ENCODE peak calls at places on chromosomes 2 and 18, in five cellular contexts. K is kidney epithelial cell, I is T-helper 2 cell, W is GM13976, O is HT1080. R is an unnamed sample.

GRCh38 chr2:224222976-224223375 is 178.9 kb downstream of the FAM124B start:
- DNase-seq in K (no peak), W (no peak), I (no peak), O (no peak), R (no peak)

GRCh38 chr2:8438476-8438875 is 243.4 kb upstream of the ID2 start:
- DNase-seq in O (no peak), W (no peak), I (no peak), K (no peak), R (no peak)

GRCh38 chr2:37877457-37878315 is 47.4 kb upstream of the RMDN2 start:
- DNase-seq in K (no peak), O (peak), I (no peak), W (peak), R (peak)

GRCh38 chr2:3666613-3666975 is 8.6 kb downstream of the ALLC start:
- DNase-seq in O (no peak), W (no peak), K (no peak), I (no peak), R (no peak)

GRCh38 chr2:157875720-157876065 is 437 bp downstream of the ACVR1 start:
- DNase-seq in W (peak), O (no peak), I (peak), K (no peak), R (peak)

GRCh38 chr2:225334524-225334923 is 65.0 kb upstream of the NYAP2 start:
- DNase-seq in W (no peak), K (no peak), I (no peak), O (no peak), R (no peak)

GRCh38 chr2:169091761-169092523 is 22.6 kb downstream of the DHRS9 start:
- DNase-seq in O (peak), I (no peak), W (no peak), K (peak), R (peak)

GRCh38 chr2:166173263-166173662 is 45.4 kb upstream of the SCN1A start:
- DNase-seq in I (no peak), O (no peak), W (no peak), K (no peak), R (no peak)

GRCh38 chr2:228474466-228474865 is 293.0 kb upstream of the SPHKAP start:
- DNase-seq in O (no peak), W (no peak), I (no peak), K (peak), R (no peak)

GRCh38 chr2:70995227-70995729 is 605 bp upstream of the TEX261 start:
- DNase-seq in K (no peak), O (no peak), I (no peak), W (peak), R (peak)

GRCh38 chr2:237859533-237860272 is at the start of gene RAMP1:
- DNase-seq in K (no peak), I (no peak), W (peak), O (no peak), R (no peak)

GRCh38 chr2:235716875-235717496 is 223.1 kb downstream of the AGAP1 start:
- DNase-seq in K (no peak), I (no peak), O (no peak), W (no peak), R (no peak)

GRCh38 chr2:15485949-15486348 is 75.2 kb downstream of the NBAS start:
- DNase-seq in W (no peak), I (no peak), K (no peak), O (no peak), R (no peak)

GRCh38 chr18:50659091-50660003 is 99.5 kb downstream of the MAPK4 start:
- DNase-seq in I (no peak), W (no peak), O (peak), K (peak), R (no peak)

GRCh38 chr2:128755693-128756371 is 437.2 kb upstream of the HS6ST1 start:
- DNase-seq in I (no peak), K (no peak), W (no peak), O (no peak), R (no peak)

GRCh38 chr2:209577376-209578357 is 153.8 kb downstream of the MAP2 start:
- DNase-seq in W (no peak), O (no peak), K (no peak), I (no peak), R (peak)

GRCh38 chr2:221818569-221818968 is 246.5 kb upstream of the EPHA4 start:
- DNase-seq in K (no peak), I (no peak), O (no peak), W (no peak), R (peak)

GRCh38 chr2:48346124-48346536 is 183.8 kb upstream of the STON1 start:
- DNase-seq in K (no peak), W (no peak), I (no peak), O (peak), R (no peak)

GRCh38 chr2:169895294-169895985 is 68.2 kb downstream of the UBR3 start:
- DNase-seq in W (no peak), K (no peak), I (no peak), O (peak), R (no peak)

GRCh38 chr18:58520964-58521363 is 107.9 kb downstream of the ALPK2 start:
- DNase-seq in K (no peak), I (no peak), O (peak), W (no peak), R (no peak)

GRCh38 chr2:231011526-231011925 is 15.6 kb downstream of the SPATA3 start:
- DNase-seq in I (no peak), O (no peak), W (no peak), K (no peak), R (no peak)

GRCh38 chr18:35750929-35751328 is 169.4 kb downstream of the GALNT1 start:
- DNase-seq in W (no peak), K (no peak), I (no peak), O (no peak), R (no peak)

GRCh38 chr2:66547887-66548286 is 113.0 kb downstream of the MEIS1 start:
- DNase-seq in O (no peak), K (no peak), I (no peak), W (no peak), R (no peak)

GRCh38 chr2:182649316-182649715 is 66.7 kb upstream of the DNAJC10 start:
- DNase-seq in K (no peak), I (no peak), O (peak), W (peak), R (peak)

GRCh38 chr2:81858998-81859397 is 1554.4 kb upstream of the LRRTM1 start:
- DNase-seq in K (no peak), O (peak), I (no peak), W (no peak), R (no peak)